ENCODE peak calls at places on chromosomes 3 and 15, in six cellular contexts. R is HCT116, Y is endodermal cell, G is K562, E is IMR-90, J is fibroblast of lung. X is an unnamed sample.
A peak's percentile ranks its signal among the peaks of the same experiment; 100 is the strongest.

GRCh38 chr3:118882353-118882947 is 152.2 kb downstream of the IGSF11 start:
- DNase-seq in R (peak; percentile 49), Y (peak; percentile 91), G (peak; percentile 36), E (peak; percentile 55), J (peak; percentile 46), X (peak; percentile 51)

GRCh38 chr3:185561958-185562357 is 9.6 kb upstream of the LIPH start:
- DNase-seq in R (no peak), Y (peak; percentile 54), G (no peak), E (no peak), J (no peak), X (no peak)

GRCh38 chr3:38030126-38031021 is 932 bp upstream of the PLCD1 start:
- DNase-seq in R (no peak), Y (peak; percentile 50), G (no peak), E (no peak), J (no peak), X (no peak)

GRCh38 chr15:78921517-78921916 is 23.3 kb downstream of the CTSH start:
- DNase-seq in R (no peak), Y (no peak), G (no peak), E (no peak), J (no peak), X (no peak)

GRCh38 chr3:16350041-16350952 is 85.3 kb downstream of the OXNAD1 start:
- DNase-seq in R (no peak), Y (no peak), G (no peak), E (peak; percentile 88), J (peak; percentile 79), X (no peak)

GRCh38 chr3:60290093-60290492 is 961.2 kb downstream of the FHIT start:
- DNase-seq in R (no peak), Y (no peak), G (no peak), E (no peak), J (no peak), X (no peak)

GRCh38 chr3:134332344-134332743 is 41.9 kb downstream of the AMOTL2 start:
- DNase-seq in R (no peak), Y (no peak), G (no peak), E (no peak), J (no peak), X (no peak)

GRCh38 chr3:184724662-184725061 is 12.8 kb upstream of the MAGEF1 start:
- DNase-seq in R (no peak), Y (no peak), G (no peak), E (no peak), J (no peak), X (no peak)

GRCh38 chr3:70854108-70854507 is 541.7 kb upstream of the MDFIC2 start:
- DNase-seq in R (no peak), Y (no peak), G (no peak), E (no peak), J (no peak), X (no peak)

GRCh38 chr15:40847225-40847961 is 3.5 kb downstream of the SPINT1 start:
- DNase-seq in R (no peak), Y (peak; percentile 79), G (peak; percentile 89), E (peak; percentile 28), J (peak; percentile 36), X (peak; percentile 36)

GRCh38 chr15:55654541-55654940 is 66.4 kb upstream of the PYGO1 start:
- DNase-seq in R (no peak), Y (no peak), G (no peak), E (peak; percentile 57), J (peak; percentile 73), X (no peak)

GRCh38 chr3:126300761-126301481 is 56.3 kb downstream of the KLF15 start:
- DNase-seq in R (no peak), Y (peak; percentile 59), G (no peak), E (no peak), J (peak; percentile 9), X (peak; percentile 23)

GRCh38 chr3:45026957-45027356 is 854 bp downstream of the CLEC3B start:
- DNase-seq in R (no peak), Y (no peak), G (peak; percentile 49), E (peak; percentile 34), J (peak; percentile 38), X (peak; percentile 39)

GRCh38 chr3:182450942-182451607 is 342.2 kb upstream of the ATP11B start:
- DNase-seq in R (no peak), Y (peak; percentile 77), G (no peak), E (no peak), J (no peak), X (no peak)

GRCh38 chr3:49803464-49804140 is 541 bp downstream of the INKA1 start:
- DNase-seq in R (no peak), Y (no peak), G (peak; percentile 66), E (peak; percentile 39), J (no peak), X (no peak)

GRCh38 chr3:174659516-174659915 is 199.6 kb upstream of the NAALADL2 start:
- DNase-seq in R (no peak), Y (peak; percentile 43), G (no peak), E (no peak), J (no peak), X (no peak)

GRCh38 chr3:119559441-119559963 is at the start of gene CD80:
- DNase-seq in R (peak; percentile 65), Y (peak; percentile 88), G (peak; percentile 20), E (peak; percentile 38), J (peak; percentile 41), X (peak; percentile 39)

GRCh38 chr15:86629409-86629808 is 549.7 kb downstream of the AGBL1 start:
- DNase-seq in R (no peak), Y (no peak), G (no peak), E (no peak), J (peak; percentile 17), X (no peak)

GRCh38 chr15:98905981-98906711 is 101.4 kb downstream of the PGPEP1L start:
- DNase-seq in R (no peak), Y (no peak), G (no peak), E (no peak), J (peak; percentile 57), X (no peak)

GRCh38 chr15:72365844-72366243 is 10.0 kb downstream of the HEXA start:
- DNase-seq in R (no peak), Y (no peak), G (no peak), E (no peak), J (no peak), X (no peak)

GRCh38 chr3:127637546-127637945 is 8.6 kb downstream of the PODXL2 start:
- DNase-seq in R (no peak), Y (no peak), G (peak; percentile 43), E (no peak), J (no peak), X (no peak)

GRCh38 chr3:167876603-167877325 is 141.2 kb downstream of the SERPINI1 start:
- DNase-seq in R (peak; percentile 15), Y (no peak), G (no peak), E (peak; percentile 56), J (peak; percentile 91), X (no peak)

DNA sequence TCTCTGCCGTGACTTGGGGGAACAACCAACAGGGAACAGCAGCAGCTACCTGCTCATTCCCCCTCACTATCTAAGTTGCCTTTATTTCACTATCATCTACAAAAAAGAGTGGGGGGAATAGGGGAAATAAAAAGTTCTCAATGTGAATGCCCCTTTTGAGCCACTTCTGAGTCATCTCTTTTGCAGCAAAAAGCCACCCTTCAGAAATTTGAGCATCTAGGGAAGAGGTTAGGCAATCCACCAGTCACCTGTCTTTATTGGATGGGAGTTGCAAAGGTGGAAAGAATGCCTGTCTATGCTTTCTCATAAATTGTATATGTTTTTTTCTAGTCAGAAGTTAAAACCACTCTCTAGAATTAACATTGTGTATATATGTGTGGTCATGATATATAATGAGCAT is 41.1 kb downstream of the GPD1L start:
- DNase-seq in R (no peak), Y (peak; percentile 33), G (no peak), E (peak; percentile 18), J (peak; percentile 13), X (no peak)
- H3K9ac ChIP-seq in R (no peak overlapping the region), Y (no peak overlapping the region), G (no peak overlapping the region), E (no peak overlapping the region), J (no peak overlapping the region), X (no peak overlapping the region)

GRCh38 chr3:5218815-5219214 is 31.3 kb downstream of the EDEM1 start:
- DNase-seq in R (no peak), Y (no peak), G (no peak), E (no peak), J (no peak), X (no peak)
- H3K9ac ChIP-seq in R (no peak overlapping the region), Y (no peak overlapping the region), G (no peak overlapping the region), E (no peak overlapping the region), J (no peak overlapping the region), X (no peak overlapping the region)

GRCh38 chr3:172137287-172138030 is 98.1 kb downstream of the FNDC3B start:
- DNase-seq in R (no peak), Y (no peak), G (no peak), E (no peak), J (no peak), X (no peak)

GRCh38 chr3:172138792-172139507 is 99.6 kb downstream of the FNDC3B start:
- DNase-seq in R (no peak), Y (peak; percentile 68), G (peak; percentile 47), E (peak; percentile 40), J (peak; percentile 59), X (no peak)

GRCh38 chr3:172140499-172141391 is 101.4 kb downstream of the FNDC3B start:
- DNase-seq in R (no peak), Y (no peak), G (no peak), E (peak; percentile 98), J (peak; percentile 98), X (no peak)

GRCh38 chr3:172138031-172138538 is 98.7 kb downstream of the FNDC3B start:
- DNase-seq in R (no peak), Y (peak; percentile 55), G (no peak), E (no peak), J (peak; percentile 72), X (no peak)

GRCh38 chr3:172139528-172140276 is 100.3 kb downstream of the FNDC3B start:
- DNase-seq in R (no peak), Y (no peak), G (no peak), E (no peak), J (no peak), X (no peak)
- H3K9ac ChIP-seq in R (no peak overlapping the region), Y (peak overlapping the region; percentile 62), G (peak overlapping the region; percentile 27), E (no peak overlapping the region), J (no peak overlapping the region), X (no peak overlapping the region)

GRCh38 chr3:173463250-173463649 is 65.7 kb downstream of the NLGN1 start:
- DNase-seq in R (no peak), Y (no peak), G (no peak), E (no peak), J (no peak), X (no peak)

GRCh38 chr3:173467501-173467900 is 70.0 kb downstream of the NLGN1 start:
- DNase-seq in R (no peak), Y (no peak), G (no peak), E (peak; percentile 1), J (no peak), X (no peak)

GRCh38 chr3:173465112-173465511 is 67.6 kb downstream of the NLGN1 start:
- DNase-seq in R (no peak), Y (peak; percentile 33), G (no peak), E (peak; percentile 51), J (peak; percentile 83), X (peak; percentile 8)

DNA sequence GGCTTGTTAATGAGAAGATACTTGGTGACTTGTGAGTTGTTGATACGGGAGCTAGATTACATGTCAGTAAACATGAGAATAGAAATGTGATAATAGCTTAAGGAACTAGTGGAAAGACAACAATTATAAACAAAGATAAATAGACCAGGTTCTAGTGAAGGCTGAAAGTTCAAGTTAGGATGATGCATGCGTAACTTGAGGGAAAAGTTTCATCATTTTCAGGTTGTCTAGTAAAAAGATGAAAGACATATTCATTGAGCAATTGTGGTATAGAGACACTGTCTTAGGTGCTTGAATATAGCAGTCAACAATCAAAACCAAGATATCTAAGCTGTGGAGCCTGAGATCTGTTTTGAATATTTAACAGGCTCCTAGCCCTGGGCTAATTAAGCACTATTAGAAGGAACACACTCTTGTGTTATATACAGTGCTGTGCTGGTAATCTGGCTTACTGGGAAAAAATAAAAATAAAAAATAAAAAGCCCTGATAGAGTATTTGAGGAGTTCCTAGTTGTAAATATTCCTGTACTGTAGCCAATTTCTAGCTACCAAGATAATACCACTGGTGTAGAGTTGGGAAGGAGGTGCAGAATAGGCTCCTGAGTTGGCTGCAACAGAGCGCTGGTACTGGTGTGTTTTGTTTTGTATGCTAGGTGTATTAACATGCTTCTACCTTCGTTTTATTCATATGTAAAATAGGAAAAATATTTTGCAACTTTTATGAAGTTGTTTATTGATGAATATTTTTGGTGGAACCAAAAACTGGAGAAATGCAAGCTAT is 68.5 kb downstream of the NLGN1 start:
- DNase-seq in R (no peak), Y (no peak), G (no peak), E (no peak), J (no peak), X (no peak)
- H3K9ac ChIP-seq in R (no peak overlapping the region), Y (no peak overlapping the region), G (no peak overlapping the region), E (no peak overlapping the region), J (no peak overlapping the region), X (no peak overlapping the region)